ENCODE peak calls at places on chromosome 16, in four cellular contexts. L, A, P and Y are unnamed samples.

GRCh38 chr16:62225675-62226074 is 189.4 kb upstream of the CDH8 start:
- DNase-seq in L (peak), A (peak), P (peak), Y (peak)

GRCh38 chr16:7765079-7765550 is 432.5 kb downstream of the RBFOX1 start:
- DNase-seq in L (no peak), A (no peak), P (no peak), Y (peak)

GRCh38 chr16:85586360-85587145 is 26.6 kb upstream of the GSE1 start:
- DNase-seq in L (no peak), A (no peak), P (no peak), Y (no peak)

GRCh38 chr16:88810868-88811599 is 694 bp downstream of the APRT start:
- DNase-seq in L (no peak), A (peak), P (peak), Y (peak)

GRCh38 chr16:30903596-30903995 is 7.2 kb downstream of the CTF1 start:
- DNase-seq in L (no peak), A (peak), P (peak), Y (no peak)

GRCh38 chr16:79307214-79307613 is 293.3 kb downstream of the MAF start:
- DNase-seq in L (no peak), A (no peak), P (no peak), Y (no peak)

GRCh38 chr16:15484662-15485061 is 50.3 kb downstream of the BMERB1 start:
- DNase-seq in L (no peak), A (no peak), P (peak), Y (no peak)

GRCh38 chr16:83118365-83118764 is 491.6 kb downstream of the CDH13 start:
- DNase-seq in L (no peak), A (no peak), P (no peak), Y (no peak)

GRCh38 chr16:69270831-69271230 is 40.3 kb upstream of the VPS4A start:
- DNase-seq in L (no peak), A (no peak), P (no peak), Y (no peak)

GRCh38 chr16:15690296-15690695 is 40.3 kb downstream of the NDE1 start:
- DNase-seq in L (no peak), A (no peak), P (no peak), Y (no peak)

GRCh38 chr16:14286381-14287230 is 215.5 kb downstream of the MRTFB start:
- DNase-seq in L (no peak), A (no peak), P (no peak), Y (peak)

GRCh38 chr16:72905581-72905980 is 142.3 kb downstream of the ZFHX3 start:
- DNase-seq in L (no peak), A (no peak), P (no peak), Y (no peak)

GRCh38 chr16:27258241-27258734 is 10.3 kb downstream of the NSMCE1 start:
- DNase-seq in L (no peak), A (no peak), P (peak), Y (no peak)
- TF ChIP-seq REST in L (no peak), A (no peak), P (no peak), Y (no peak)

DNA sequence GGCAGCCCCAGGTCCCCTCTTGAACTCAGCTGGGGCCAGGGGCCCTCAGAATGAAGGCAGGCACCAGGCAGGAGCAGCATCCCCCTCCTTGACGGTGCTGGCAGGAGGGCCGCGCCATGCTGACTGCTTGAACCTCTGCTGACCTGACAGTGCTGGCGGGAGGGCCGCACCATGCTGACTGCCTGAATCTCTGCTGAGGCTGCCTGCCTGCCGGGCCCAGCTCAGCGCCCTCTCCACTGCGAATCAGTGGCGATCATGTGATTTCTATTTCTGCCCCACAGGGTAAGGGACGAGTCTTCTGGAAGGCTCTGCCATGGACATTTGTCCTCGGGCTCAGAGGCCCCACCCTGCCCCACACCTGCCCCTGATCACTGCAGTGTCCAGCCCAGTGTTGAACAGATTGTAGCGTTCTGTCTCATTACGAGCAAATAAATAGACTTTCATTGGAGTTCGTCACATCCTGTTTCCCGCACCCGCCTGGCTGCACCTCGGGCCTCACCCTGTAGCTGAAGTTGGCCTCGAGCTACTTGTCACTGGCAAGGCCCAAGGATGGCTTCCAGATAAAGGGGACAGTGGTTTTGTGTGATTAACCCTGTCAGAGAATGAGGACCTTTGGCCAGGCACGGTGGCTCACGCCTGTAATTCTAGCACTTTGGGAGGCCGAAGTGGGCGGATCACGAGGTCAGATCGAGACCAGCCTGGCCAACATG is 8.6 kb downstream of the C16orf90 start:
- DNase-seq in L (no peak), A (no peak), P (no peak), Y (no peak)
- TF ChIP-seq CREB1 in L (no peak), A (no peak), P (no peak), Y (no peak)

GRCh38 chr16:12257926-12258561 is 281.5 kb downstream of the SNX29 start:
- DNase-seq in L (no peak), A (peak), P (peak), Y (peak)
- TF ChIP-seq REST in L (no peak), A (no peak), P (no peak), Y (no peak)

GRCh38 chr16:20265019-20265418 is 62.3 kb downstream of the GP2 start:
- DNase-seq in L (no peak), A (no peak), P (no peak), Y (no peak)
- TF ChIP-seq CREB1 in L (no peak), A (no peak), P (no peak), Y (no peak)

GRCh38 chr16:3717235-3718018 is at the start of gene TRAP1:
- DNase-seq in L (peak), A (peak), P (peak), Y (peak)

GRCh38 chr16:3715430-3715829 is 1.9 kb downstream of the TRAP1 start:
- DNase-seq in L (no peak), A (no peak), P (no peak), Y (no peak)

GRCh38 chr16:3718628-3719027 is 1.3 kb upstream of the TRAP1 start:
- DNase-seq in L (no peak), A (no peak), P (no peak), Y (no peak)

GRCh38 chr16:3718019-3718391 is 681 bp upstream of the TRAP1 start:
- DNase-seq in L (no peak), A (no peak), P (no peak), Y (no peak)

GRCh38 chr16:3716831-3717234 is 491 bp downstream of the TRAP1 start:
- DNase-seq in L (no peak), A (peak), P (no peak), Y (peak)
- TF ChIP-seq REST in L (no peak), A (no peak), P (no peak), Y (no peak)

GRCh38 chr16:4641306-4641687 is 16.7 kb downstream of the MGRN1 start:
- DNase-seq in L (no peak), A (no peak), P (no peak), Y (no peak)

GRCh38 chr16:4641876-4642275 is 17.2 kb downstream of the MGRN1 start:
- DNase-seq in L (no peak), A (no peak), P (no peak), Y (no peak)

GRCh38 chr16:4637501-4638166 is 13.0 kb downstream of the MGRN1 start:
- DNase-seq in L (no peak), A (no peak), P (no peak), Y (no peak)

GRCh38 chr16:4639899-4640509 is 15.4 kb downstream of the MGRN1 start:
- DNase-seq in L (no peak), A (no peak), P (no peak), Y (no peak)

GRCh38 chr16:4640572-4641305 is 16.1 kb downstream of the MGRN1 start:
- DNase-seq in L (no peak), A (no peak), P (no peak), Y (no peak)
- TF ChIP-seq CREB1 in L (no peak), A (no peak), P (no peak), Y (no peak)

GRCh38 chr16:66872927-66873684 is 7.2 kb upstream of the PDP2 start:
- DNase-seq in L (peak), A (peak), P (peak), Y (peak)
- TF ChIP-seq REST in L (no peak), A (peak), P (no peak), Y (no peak)

GRCh38 chr16:54193656-54194007 is 93.0 kb downstream of the IRX3 start:
- DNase-seq in L (peak), A (peak), P (peak), Y (peak)
- TF ChIP-seq CREB1 in L (no peak), A (no peak), P (no peak), Y (no peak)

GRCh38 chr16:87607223-87607622 is 4.9 kb downstream of the JPH3 start:
- DNase-seq in L (no peak), A (no peak), P (no peak), Y (no peak)

GRCh38 chr16:87611456-87611855 is 9.1 kb downstream of the JPH3 start:
- DNase-seq in L (no peak), A (no peak), P (no peak), Y (no peak)

GRCh38 chr16:87607871-87608270 is 5.6 kb downstream of the JPH3 start:
- DNase-seq in L (no peak), A (no peak), P (no peak), Y (no peak)

GRCh38 chr16:87610026-87610425 is 7.7 kb downstream of the JPH3 start:
- DNase-seq in L (no peak), A (no peak), P (no peak), Y (no peak)

DNA sequence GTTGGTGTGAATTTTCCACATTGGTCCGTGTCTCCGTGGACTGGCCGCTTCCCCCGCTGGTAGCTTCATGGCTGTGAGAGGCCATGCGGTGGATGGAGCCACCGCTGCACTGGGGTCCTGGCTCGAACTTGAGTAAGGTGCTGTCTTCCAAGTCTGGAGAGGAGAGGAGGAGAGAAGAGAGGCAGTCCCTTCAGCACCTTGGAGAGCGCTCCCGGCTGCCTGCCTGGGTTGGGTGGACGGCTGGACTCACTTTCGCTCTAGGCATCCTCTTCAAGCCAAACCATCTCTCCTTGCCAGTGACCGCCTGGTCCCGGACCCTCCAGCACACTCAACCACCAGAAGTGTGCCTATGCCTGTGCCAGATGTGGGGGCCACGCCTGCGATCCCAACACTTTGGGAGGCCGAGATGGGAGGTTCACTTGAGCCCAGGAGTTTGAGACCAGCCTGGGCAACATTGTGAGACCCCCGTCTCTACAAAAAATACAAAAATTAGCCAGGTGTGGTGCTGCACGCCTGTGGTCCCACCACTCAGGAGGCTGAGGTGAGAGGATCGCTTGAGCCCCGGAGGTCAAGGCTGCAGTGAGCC is 6.2 kb downstream of the JPH3 start:
- DNase-seq in L (no peak), A (peak), P (peak), Y (peak)
- TF ChIP-seq REST in L (peak), A (peak), P (peak), Y (peak)

DNA sequence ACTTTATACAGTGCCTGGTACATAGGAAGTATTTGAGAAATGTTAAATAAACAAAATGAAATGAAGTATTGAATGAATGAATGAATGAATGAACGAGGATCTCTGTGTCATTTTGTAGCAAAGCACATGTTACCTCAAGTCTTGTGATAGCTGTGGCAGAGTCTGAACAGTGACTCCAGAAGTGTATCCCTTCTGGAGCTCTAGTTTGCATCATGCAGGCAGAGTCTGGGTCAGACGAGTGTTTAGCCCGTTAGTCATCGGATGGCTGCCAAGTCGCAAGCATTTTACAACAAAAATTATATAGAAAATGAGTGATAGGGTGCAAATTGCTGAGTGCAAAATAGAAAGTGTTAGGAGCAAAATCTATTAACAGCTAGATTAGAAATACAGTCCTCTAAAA is 113.2 kb downstream of the FTO start:
- DNase-seq in L (no peak), A (no peak), P (no peak), Y (no peak)
- TF ChIP-seq CREB1 in L (no peak), A (no peak), P (no peak), Y (no peak)